ENCODE peak calls at places on chromosomes 16 and 17, in nine cellular contexts. F, L, A, X, Z, S, D, B and K are unnamed samples.

GRCh38 chr17:12665263-12666210 is at the start of gene MYOCD:
- DNase-seq in L (no peak), X (peak; percentile 8), Z (no peak), A (no peak), F (peak; percentile 69), S (no peak), D (no peak), B (peak; percentile 42), K (peak; percentile 7)

GRCh38 chr16:85333744-85334640 is 221.7 kb upstream of the CIBAR2 start:
- DNase-seq in B (no peak), Z (no peak), A (no peak), X (no peak), F (no peak), D (no peak), L (no peak), S (no peak), K (no peak)

GRCh38 chr17:63984651-63985386 is 12.1 kb upstream of the SCN4A start:
- DNase-seq in X (no peak), A (peak; percentile 13), D (no peak), L (no peak), S (peak; percentile 65), F (peak; percentile 87), B (peak; percentile 91), Z (peak; percentile 81), K (no peak)

GRCh38 chr17:75878174-75878998 is at the start of gene TRIM47:
- DNase-seq in D (no peak), F (peak; percentile 56), X (peak; percentile 65), A (no peak), L (no peak), S (peak; percentile 76), B (peak; percentile 65), Z (peak; percentile 71), K (no peak)

GRCh38 chr17:17028878-17029535 is 13.2 kb upstream of the MPRIP start:
- DNase-seq in L (no peak), F (no peak), Z (no peak), X (no peak), D (no peak), S (no peak), A (no peak), B (no peak), K (no peak)

GRCh38 chr17:19574956-19575355 is 41.3 kb downstream of the SLC47A1 start:
- DNase-seq in L (no peak), B (no peak), X (no peak), D (no peak), F (no peak), Z (no peak), S (no peak), A (no peak), K (no peak)

GRCh38 chr17:42809250-42809649 is 10.6 kb downstream of the CNTD1 start:
- DNase-seq in D (no peak), X (peak; percentile 47), L (no peak), B (peak; percentile 85), F (peak; percentile 80), Z (peak; percentile 66), A (no peak), S (no peak), K (no peak)

GRCh38 chr16:74627506-74628220 is 20.7 kb upstream of the GLG1 start:
- DNase-seq in X (peak; percentile 72), S (no peak), F (no peak), A (no peak), L (no peak), Z (peak; percentile 19), D (no peak), B (peak; percentile 29), K (no peak)

GRCh38 chr17:16491703-16492612 is at the start of gene LRRC75A:
- DNase-seq in D (peak; percentile 25), A (no peak), L (peak; percentile 18), S (peak; percentile 68), B (peak; percentile 30), Z (no peak), F (peak; percentile 53), X (peak; percentile 61), K (peak; percentile 19)

GRCh38 chr17:2084129-2084765 is 29.3 kb downstream of the HIC1 start:
- DNase-seq in F (peak; percentile 87), A (no peak), Z (peak; percentile 82), L (no peak), S (peak; percentile 91), B (peak; percentile 62), D (no peak), X (no peak), K (no peak)

GRCh38 chr16:14409563-14409962 is 220.5 kb downstream of the PARN start:
- DNase-seq in A (no peak), L (no peak), D (no peak), Z (peak; percentile 97), S (peak; percentile 59), B (peak; percentile 96), X (no peak), F (peak; percentile 96), K (no peak)

GRCh38 chr17:4504188-4504587 is 5.5 kb downstream of the SPNS2 start:
- DNase-seq in X (no peak), L (no peak), S (no peak), Z (no peak), B (no peak), D (no peak), F (no peak), A (no peak), K (no peak)

GRCh38 chr16:17228048-17228707 is 242.6 kb downstream of the XYLT1 start:
- DNase-seq in D (no peak), F (no peak), X (no peak), Z (no peak), S (no peak), B (peak; percentile 31), L (no peak), A (no peak), K (no peak)

GRCh38 chr16:49876716-49877129 is 20.8 kb upstream of the ZNF423 start:
- DNase-seq in Z (no peak), L (no peak), X (peak; percentile 86), F (peak; percentile 25), S (peak; percentile 82), A (no peak), D (no peak), B (no peak), K (no peak)

GRCh38 chr16:23248261-23249194 is 53.6 kb upstream of the SCNN1B start:
- DNase-seq in D (no peak), F (peak; percentile 15), A (no peak), S (no peak), B (peak; percentile 55), X (no peak), Z (no peak), L (no peak), K (no peak)

GRCh38 chr16:67268136-67268579 is 11.2 kb upstream of the PLEKHG4 start:
- DNase-seq in D (no peak), F (peak; percentile 95), S (peak; percentile 78), L (no peak), B (peak; percentile 97), A (no peak), Z (peak; percentile 98), X (peak; percentile 22), K (no peak)

GRCh38 chr16:85027968-85028637 is 508 bp downstream of the KIAA0513 start:
- DNase-seq in F (peak; percentile 10), A (no peak), Z (no peak), L (no peak), S (peak; percentile 66), X (peak; percentile 37), B (no peak), D (no peak), K (no peak)

GRCh38 chr16:85317704-85318103 is 205.4 kb upstream of the CIBAR2 start:
- DNase-seq in D (no peak), S (no peak), F (no peak), L (no peak), X (peak; percentile 90), Z (no peak), B (no peak), A (no peak), K (no peak)

GRCh38 chr17:68599091-68599872 is 1.9 kb downstream of the FAM20A start:
- DNase-seq in F (peak; percentile 39), S (no peak), B (no peak), D (no peak), L (no peak), A (no peak), X (no peak), Z (peak; percentile 78), K (no peak)

GRCh38 chr16:79169239-79169638 is 431.3 kb downstream of the MAF start:
- DNase-seq in S (no peak), X (no peak), D (no peak), A (no peak), F (no peak), Z (no peak), B (peak; percentile 0), L (no peak), K (no peak)

GRCh38 chr17:43660816-43661493 is 767 bp downstream of the MEOX1 start:
- DNase-seq in L (no peak), F (no peak), D (no peak), Z (no peak), X (no peak), S (no peak), A (no peak), B (no peak), K (no peak)

GRCh38 chr17:6498798-6499540 is 54.7 kb downstream of the PIMREG start:
- DNase-seq in L (no peak), D (no peak), A (no peak), S (peak; percentile 29), X (no peak), F (no peak), Z (no peak), B (no peak), K (no peak)

GRCh38 chr16:10128397-10129258 is 53.6 kb downstream of the GRIN2A start:
- DNase-seq in X (no peak), Z (no peak), D (no peak), F (no peak), B (no peak), A (no peak), L (no peak), S (no peak), K (no peak)

GRCh38 chr17:72719206-72719581 is 373.3 kb downstream of the SLC39A11 start:
- DNase-seq in S (no peak), Z (no peak), L (no peak), B (no peak), F (no peak), D (no peak), X (no peak), A (no peak), K (no peak)